ENCODE peak calls at places on chromosomes 16 and 17, in five cellular contexts. One of them, this sample, is unnamed.

GRCh38 chr17:2029911-2030778 is at the start of gene DPH1:
- DNase-seq in fibroblast of the aortic adventitia: peak
- DNase-seq in NCI-H187: peak
- DNase-seq in NCI-H1417: peak
- DNase-seq in non-pigmented ciliary epithelial cell: no peak
- DNase-seq in this sample: peak

GRCh38 chr17:74493381-74493833 is 27.0 kb downstream of the CD300A start:
- DNase-seq in fibroblast of the aortic adventitia: peak
- DNase-seq in NCI-H187: peak
- DNase-seq in NCI-H1417: peak
- DNase-seq in non-pigmented ciliary epithelial cell: no peak
- DNase-seq in this sample: peak

GRCh38 chr17:62882284-62882683 is 74.2 kb upstream of the MARCHF10 start:
- DNase-seq in fibroblast of the aortic adventitia: no peak
- DNase-seq in NCI-H187: no peak
- DNase-seq in NCI-H1417: no peak
- DNase-seq in non-pigmented ciliary epithelial cell: no peak
- DNase-seq in this sample: no peak

GRCh38 chr16:27792486-27793275 is 242.7 kb downstream of the KATNIP start:
- DNase-seq in fibroblast of the aortic adventitia: peak
- DNase-seq in NCI-H187: no peak
- DNase-seq in NCI-H1417: no peak
- DNase-seq in non-pigmented ciliary epithelial cell: no peak
- DNase-seq in this sample: no peak

GRCh38 chr17:79789943-79790804 is 6.7 kb downstream of the CBX8 start:
- DNase-seq in fibroblast of the aortic adventitia: no peak
- DNase-seq in NCI-H187: no peak
- DNase-seq in NCI-H1417: no peak
- DNase-seq in non-pigmented ciliary epithelial cell: no peak
- DNase-seq in this sample: peak

GRCh38 chr17:8162232-8162996 is at the start of gene VAMP2:
- DNase-seq in fibroblast of the aortic adventitia: peak
- DNase-seq in NCI-H187: no peak
- DNase-seq in NCI-H1417: peak
- DNase-seq in non-pigmented ciliary epithelial cell: no peak
- DNase-seq in this sample: peak

GRCh38 chr17:17919169-17920107 is 52.8 kb downstream of the TOM1L2 start:
- DNase-seq in fibroblast of the aortic adventitia: peak
- DNase-seq in NCI-H187: no peak
- DNase-seq in NCI-H1417: peak
- DNase-seq in non-pigmented ciliary epithelial cell: no peak
- DNase-seq in this sample: peak

GRCh38 chr16:2019500-2019899 is at the start of gene NPW:
- DNase-seq in fibroblast of the aortic adventitia: no peak
- DNase-seq in NCI-H187: no peak
- DNase-seq in NCI-H1417: peak
- DNase-seq in non-pigmented ciliary epithelial cell: no peak
- DNase-seq in this sample: peak

GRCh38 chr16:55057866-55058265 is 127.2 kb downstream of the IRX5 start:
- DNase-seq in fibroblast of the aortic adventitia: no peak
- DNase-seq in NCI-H187: no peak
- DNase-seq in NCI-H1417: no peak
- DNase-seq in non-pigmented ciliary epithelial cell: no peak
- DNase-seq in this sample: no peak

GRCh38 chr16:2039286-2040030 is 8.2 kb downstream of the NTHL1 start:
- DNase-seq in fibroblast of the aortic adventitia: peak
- DNase-seq in NCI-H187: peak
- DNase-seq in NCI-H1417: peak
- DNase-seq in non-pigmented ciliary epithelial cell: no peak
- DNase-seq in this sample: no peak

GRCh38 chr17:57860414-57860999 is 10.7 kb upstream of the MRPS23 start:
- DNase-seq in fibroblast of the aortic adventitia: no peak
- DNase-seq in NCI-H187: no peak
- DNase-seq in NCI-H1417: peak
- DNase-seq in non-pigmented ciliary epithelial cell: no peak
- DNase-seq in this sample: no peak

GRCh38 chr17:661509-661908 is 53.1 kb downstream of the VPS53 start:
- DNase-seq in fibroblast of the aortic adventitia: no peak
- DNase-seq in NCI-H187: no peak
- DNase-seq in NCI-H1417: no peak
- DNase-seq in non-pigmented ciliary epithelial cell: no peak
- DNase-seq in this sample: no peak

GRCh38 chr16:53775821-53776431 is 72.0 kb downstream of the FTO start:
- DNase-seq in fibroblast of the aortic adventitia: peak
- DNase-seq in NCI-H187: no peak
- DNase-seq in NCI-H1417: peak
- DNase-seq in non-pigmented ciliary epithelial cell: peak
- DNase-seq in this sample: no peak

GRCh38 chr17:4858880-4859260 is 25.7 kb downstream of the MINK1 start:
- DNase-seq in fibroblast of the aortic adventitia: peak
- DNase-seq in NCI-H187: no peak
- DNase-seq in NCI-H1417: no peak
- DNase-seq in non-pigmented ciliary epithelial cell: no peak
- DNase-seq in this sample: no peak

GRCh38 chr17:31521632-31522283 is 130.3 kb downstream of the RAB11FIP4 start:
- DNase-seq in fibroblast of the aortic adventitia: no peak
- DNase-seq in NCI-H187: no peak
- DNase-seq in NCI-H1417: no peak
- DNase-seq in non-pigmented ciliary epithelial cell: no peak
- DNase-seq in this sample: no peak

GRCh38 chr17:75835315-75835987 is 8.8 kb downstream of the UNC13D start:
- DNase-seq in fibroblast of the aortic adventitia: no peak
- DNase-seq in NCI-H187: no peak
- DNase-seq in NCI-H1417: peak
- DNase-seq in non-pigmented ciliary epithelial cell: no peak
- DNase-seq in this sample: no peak

GRCh38 chr17:78394209-78394608 is 15.8 kb downstream of the PGS1 start:
- DNase-seq in fibroblast of the aortic adventitia: no peak
- DNase-seq in NCI-H187: peak
- DNase-seq in NCI-H1417: peak
- DNase-seq in non-pigmented ciliary epithelial cell: no peak
- DNase-seq in this sample: no peak

GRCh38 chr16:4743217-4743897 is 9.0 kb downstream of the DNAAF8 start:
- DNase-seq in fibroblast of the aortic adventitia: no peak
- DNase-seq in NCI-H187: no peak
- DNase-seq in NCI-H1417: no peak
- DNase-seq in non-pigmented ciliary epithelial cell: no peak
- DNase-seq in this sample: no peak

GRCh38 chr17:77735051-77735340 is 223.5 kb upstream of the TNRC6C start:
- DNase-seq in fibroblast of the aortic adventitia: no peak
- DNase-seq in NCI-H187: no peak
- DNase-seq in NCI-H1417: no peak
- DNase-seq in non-pigmented ciliary epithelial cell: no peak
- DNase-seq in this sample: peak

GRCh38 chr17:8080208-8080798 is 7.2 kb downstream of the ALOX12B start:
- DNase-seq in fibroblast of the aortic adventitia: peak
- DNase-seq in NCI-H187: no peak
- DNase-seq in NCI-H1417: no peak
- DNase-seq in non-pigmented ciliary epithelial cell: no peak
- DNase-seq in this sample: no peak

GRCh38 chr16:4688674-4689045 is 4.7 kb upstream of the NUDT16L1 start:
- DNase-seq in fibroblast of the aortic adventitia: no peak
- DNase-seq in NCI-H187: no peak
- DNase-seq in NCI-H1417: no peak
- DNase-seq in non-pigmented ciliary epithelial cell: no peak
- DNase-seq in this sample: no peak

GRCh38 chr16:60107920-60108319 is 1373.8 kb upstream of the GOT2 start:
- DNase-seq in fibroblast of the aortic adventitia: no peak
- DNase-seq in NCI-H187: no peak
- DNase-seq in NCI-H1417: no peak
- DNase-seq in non-pigmented ciliary epithelial cell: no peak
- DNase-seq in this sample: no peak

GRCh38 chr17:81412490-81413093 is 17.3 kb downstream of the BAHCC1 start:
- DNase-seq in fibroblast of the aortic adventitia: no peak
- DNase-seq in NCI-H187: no peak
- DNase-seq in NCI-H1417: no peak
- DNase-seq in non-pigmented ciliary epithelial cell: no peak
- DNase-seq in this sample: peak

GRCh38 chr16:88405325-88406060 is 22.7 kb downstream of the ZNF469 start:
- DNase-seq in fibroblast of the aortic adventitia: peak
- DNase-seq in NCI-H187: no peak
- DNase-seq in NCI-H1417: no peak
- DNase-seq in non-pigmented ciliary epithelial cell: no peak
- DNase-seq in this sample: no peak

GRCh38 chr17:50565559-50566350 is 5.2 kb downstream of the CACNA1G start:
- DNase-seq in fibroblast of the aortic adventitia: no peak
- DNase-seq in NCI-H187: no peak
- DNase-seq in NCI-H1417: peak
- DNase-seq in non-pigmented ciliary epithelial cell: no peak
- DNase-seq in this sample: no peak

GRCh38 chr17:47279062-47279801 is 25.6 kb downstream of the ITGB3 start:
- DNase-seq in fibroblast of the aortic adventitia: peak
- DNase-seq in NCI-H187: no peak
- DNase-seq in NCI-H1417: no peak
- DNase-seq in non-pigmented ciliary epithelial cell: peak
- DNase-seq in this sample: no peak

GRCh38 chr16:84754353-84754856 is 54.6 kb downstream of the USP10 start:
- DNase-seq in fibroblast of the aortic adventitia: peak
- DNase-seq in NCI-H187: peak
- DNase-seq in NCI-H1417: peak
- DNase-seq in non-pigmented ciliary epithelial cell: peak
- DNase-seq in this sample: peak

GRCh38 chr17:48546924-48547838 is 2.3 kb upstream of the HOXB2 start:
- DNase-seq in fibroblast of the aortic adventitia: peak
- DNase-seq in NCI-H187: no peak
- DNase-seq in NCI-H1417: peak
- DNase-seq in non-pigmented ciliary epithelial cell: no peak
- DNase-seq in this sample: no peak

GRCh38 chr17:82332669-82333278 is 792 bp downstream of the SECTM1 start:
- DNase-seq in fibroblast of the aortic adventitia: peak
- DNase-seq in NCI-H187: no peak
- DNase-seq in NCI-H1417: peak
- DNase-seq in non-pigmented ciliary epithelial cell: no peak
- DNase-seq in this sample: no peak

GRCh38 chr17:55722016-55722706 is 503 bp downstream of the TMEM100 start:
- DNase-seq in fibroblast of the aortic adventitia: peak
- DNase-seq in NCI-H187: no peak
- DNase-seq in NCI-H1417: no peak
- DNase-seq in non-pigmented ciliary epithelial cell: no peak
- DNase-seq in this sample: no peak

GRCh38 chr17:59161477-59161876 is 5.9 kb downstream of the PRR11 start:
- DNase-seq in fibroblast of the aortic adventitia: no peak
- DNase-seq in NCI-H187: no peak
- DNase-seq in NCI-H1417: no peak
- DNase-seq in non-pigmented ciliary epithelial cell: no peak
- DNase-seq in this sample: peak

GRCh38 chr17:42623732-42624596 is 14.5 kb downstream of the TUBG1 start:
- DNase-seq in fibroblast of the aortic adventitia: peak
- DNase-seq in NCI-H187: no peak
- DNase-seq in NCI-H1417: peak
- DNase-seq in non-pigmented ciliary epithelial cell: no peak
- DNase-seq in this sample: no peak

GRCh38 chr17:80957461-80957941 is 34.1 kb upstream of the CHMP6 start:
- DNase-seq in fibroblast of the aortic adventitia: no peak
- DNase-seq in NCI-H187: no peak
- DNase-seq in NCI-H1417: no peak
- DNase-seq in non-pigmented ciliary epithelial cell: no peak
- DNase-seq in this sample: no peak

GRCh38 chr16:87492721-87493554 is at the start of gene ZCCHC14:
- DNase-seq in fibroblast of the aortic adventitia: peak
- DNase-seq in NCI-H187: peak
- DNase-seq in NCI-H1417: peak
- DNase-seq in non-pigmented ciliary epithelial cell: peak
- DNase-seq in this sample: peak

GRCh38 chr16:80875616-80876015 is 71.2 kb upstream of the CDYL2 start:
- DNase-seq in fibroblast of the aortic adventitia: no peak
- DNase-seq in NCI-H187: no peak
- DNase-seq in NCI-H1417: no peak
- DNase-seq in non-pigmented ciliary epithelial cell: no peak
- DNase-seq in this sample: no peak

GRCh38 chr17:74529243-74529642 is 2.0 kb downstream of the CD300LB start:
- DNase-seq in fibroblast of the aortic adventitia: no peak
- DNase-seq in NCI-H187: no peak
- DNase-seq in NCI-H1417: no peak
- DNase-seq in non-pigmented ciliary epithelial cell: no peak
- DNase-seq in this sample: no peak

This sample was measured in stimulated activated CD8-positive, alpha-beta memory T cell treated with anti-CD3 and anti-CD28 coated beads, Interleukin-4, amount 100 ng/mL, for 48 hours.